ENCODE peak calls at places on chromosome 2, in six cellular contexts. F is HuH-7.5; N is pulmonary artery endothelial cell; G is stimulated activated naive CD8-positive, alpha-beta T cell treated with anti-CD3 and anti-CD28 coated beads, Interleukin-15, Interleukin-2, amounts not matched to agents 100 U/mL and 50 U/mL, for 24 hours; T is activated T-cell treated with anti-CD3 and anti-CD28 coated beads for 4 hours; V is EH. K is an unnamed sample.

GRCh38 chr2:226378733-226379132 is 420.9 kb downstream of the IRS1 start:
- DNase-seq in N (no peak), G (no peak), V (peak), T (no peak), F (no peak), K (no peak)

GRCh38 chr2:233449071-233449901 is 95.0 kb downstream of the DGKD start:
- DNase-seq in G (no peak), V (peak), T (no peak), F (peak), N (peak), K (no peak)

GRCh38 chr2:28619213-28620196 is 123.6 kb downstream of the PLB1 start:
- DNase-seq in T (no peak), G (no peak), F (no peak), N (no peak), V (no peak), K (no peak)

GRCh38 chr2:84904717-84905174 is 710 bp upstream of the TMSB10 start:
- DNase-seq in T (no peak), V (peak), G (peak), F (peak), N (no peak), K (peak)

GRCh38 chr2:229265727-229266126 is 5.4 kb downstream of the PID1 start:
- DNase-seq in F (peak), N (no peak), V (no peak), T (no peak), G (no peak), K (no peak)

GRCh38 chr2:205409403-205409802 is 272.9 kb upstream of the NRP2 start:
- DNase-seq in V (peak), G (no peak), N (no peak), T (no peak), F (no peak), K (no peak)

GRCh38 chr2:160227252-160227651 is 27.2 kb upstream of the ITGB6 start:
- DNase-seq in F (no peak), N (no peak), G (no peak), V (peak), T (no peak), K (no peak)

GRCh38 chr2:119059287-119059686 is 99.3 kb downstream of the C1QL2 start:
- DNase-seq in T (no peak), N (no peak), F (no peak), G (no peak), V (no peak), K (no peak)

GRCh38 chr2:134372611-134373131 is 118.8 kb downstream of the MGAT5 start:
- DNase-seq in F (no peak), V (peak), G (no peak), N (no peak), T (no peak), K (no peak)

GRCh38 chr2:201698588-201699226 is at the start of gene MPP4:
- DNase-seq in V (peak), G (no peak), F (no peak), N (no peak), T (no peak), K (no peak)

GRCh38 chr2:121663458-121663857 is 14.2 kb upstream of the CLASP1 start:
- DNase-seq in N (no peak), F (no peak), V (peak), G (no peak), T (no peak), K (no peak)

GRCh38 chr2:232506713-232507112 is 13.5 kb upstream of the PRSS56 start:
- DNase-seq in V (no peak), N (no peak), T (no peak), F (no peak), G (no peak), K (no peak)

GRCh38 chr2:27049422-27050280 is 1.8 kb upstream of the AGBL5 start:
- DNase-seq in F (peak), T (peak), G (peak), N (no peak), V (no peak), K (peak)

GRCh38 chr2:196592912-196593881 is 46.3 kb upstream of the CCDC150 start:
- DNase-seq in F (peak), G (peak), T (no peak), V (peak), N (peak), K (peak)

GRCh38 chr2:120606931-120607330 is 128.7 kb upstream of the GLI2 start:
- DNase-seq in F (no peak), V (no peak), T (no peak), N (no peak), G (no peak), K (no peak)

GRCh38 chr2:218829868-218830451 is 1.6 kb downstream of the PRKAG3 start:
- DNase-seq in G (no peak), V (no peak), F (no peak), N (no peak), T (no peak), K (no peak)

K was measured in Caco-2.